ENCODE peak calls at places on chromosomes 13 and 19, in five cellular contexts. R, I, Z, Q and S are unnamed samples.

GRCh38 chr13:44648392-44649117 is 72.4 kb upstream of the TSC22D1 start:
- DNase-seq in Q (no peak), I (no peak), R (no peak), Z (no peak), S (no peak)

GRCh38 chr13:97369269-97369893 is 64.6 kb upstream of the RAP2A start:
- DNase-seq in I (no peak), R (no peak), Z (no peak), Q (no peak), S (peak)

GRCh38 chr13:46341112-46341711 is 45.8 kb downstream of the RUBCNL start:
- DNase-seq in I (no peak), Z (no peak), R (peak), Q (no peak), S (peak)

GRCh38 chr13:33392794-33393371 is 107.3 kb upstream of the STARD13 start:
- DNase-seq in I (no peak), Z (no peak), R (no peak), Q (no peak), S (no peak)

GRCh38 chr13:25901460-25902376 is 150.1 kb downstream of the SHISA2 start:
- DNase-seq in I (no peak), Z (no peak), R (peak), Q (no peak), S (peak)

GRCh38 chr13:21674271-21675009 is 3.6 kb downstream of the FGF9 start:
- DNase-seq in R (no peak), I (peak), Z (peak), Q (no peak), S (no peak)

GRCh38 chr19:4639531-4640246 is 373 bp downstream of the TNFAIP8L1 start:
- DNase-seq in R (no peak), Z (no peak), I (no peak), Q (no peak), S (no peak)

GRCh38 chr19:14160017-14160703 is 23.8 kb upstream of the ASF1B start:
- DNase-seq in R (no peak), Q (no peak), Z (no peak), I (no peak), S (no peak)

GRCh38 chr13:109036091-109036490 is 406.7 kb downstream of the MYO16 start:
- DNase-seq in I (no peak), Q (no peak), R (no peak), Z (no peak), S (no peak)

GRCh38 chr13:44155422-44156293 is 218.0 kb upstream of the SERP2 start:
- DNase-seq in Q (no peak), Z (no peak), R (peak), I (peak), S (peak)

GRCh38 chr13:100363874-100364273 is 224.7 kb downstream of the GGACT start:
- DNase-seq in R (peak), I (no peak), Z (no peak), Q (no peak), S (peak)

GRCh38 chr13:35768551-35768950 is 292.1 kb upstream of the MAB21L1 start:
- DNase-seq in I (no peak), Q (peak), R (peak), Z (no peak), S (peak)

GRCh38 chr19:23436318-23436717 is 41.0 kb upstream of the ZNF91 start:
- DNase-seq in I (no peak), Z (no peak), R (no peak), Q (no peak), S (no peak)

GRCh38 chr13:32309812-32310706 is 5.1 kb downstream of the ZAR1L start:
- DNase-seq in R (peak), Z (peak), I (peak), Q (peak), S (peak)

GRCh38 chr13:112057736-112058518 is 9.0 kb upstream of the SOX1 start:
- DNase-seq in R (no peak), Z (no peak), Q (no peak), I (peak), S (no peak)

GRCh38 chr19:43490759-43491158 is 13.8 kb downstream of the PHLDB3 start:
- DNase-seq in I (no peak), R (no peak), Q (no peak), Z (no peak), S (no peak)

GRCh38 chr19:13094285-13094595 is 8.4 kb downstream of the LYL1 start:
- DNase-seq in Z (no peak), Q (no peak), I (no peak), R (no peak), S (no peak)

GRCh38 chr13:40665754-40666057 is 735 bp downstream of the FOXO1 start:
- DNase-seq in R (no peak), Z (no peak), Q (no peak), I (no peak), S (no peak)

GRCh38 chr19:38319421-38320258 is at the start of gene KCNK6:
- DNase-seq in R (no peak), Z (no peak), Q (peak), I (peak), S (peak)

GRCh38 chr13:113856716-113857065 is 7.2 kb downstream of the GAS6 start:
- DNase-seq in I (peak), Z (no peak), Q (no peak), R (peak), S (peak)

GRCh38 chr19:40286674-40287421 is 1.7 kb upstream of the AKT2 start:
- DNase-seq in Z (no peak), R (no peak), I (no peak), Q (no peak), S (no peak)

GRCh38 chr13:95707035-95707434 is 30.1 kb downstream of the DNAJC3 start:
- DNase-seq in I (no peak), R (no peak), Q (no peak), Z (no peak), S (no peak)

GRCh38 chr19:38769635-38770211 is 3.6 kb downstream of the LGALS7 start:
- DNase-seq in Q (peak), Z (no peak), I (peak), R (peak), S (peak)

GRCh38 chr19:13417054-13417453 is 89.2 kb downstream of the CACNA1A start:
- DNase-seq in Q (no peak), Z (no peak), R (no peak), I (no peak), S (no peak)

GRCh38 chr13:31755803-31756212 is 16.5 kb downstream of the RXFP2 start:
- DNase-seq in I (no peak), R (peak), Q (no peak), Z (no peak), S (peak)

GRCh38 chr19:50496189-50497029 is 14.6 kb downstream of the JOSD2 start:
- DNase-seq in Q (no peak), I (peak), Z (no peak), R (no peak), S (no peak)

GRCh38 chr13:22047082-22047784 is 376.4 kb downstream of the FGF9 start:
- DNase-seq in Z (no peak), Q (peak), R (peak), I (no peak), S (peak)

GRCh38 chr19:1295169-1296012 is 9.7 kb downstream of the EFNA2 start:
- DNase-seq in Q (no peak), Z (no peak), R (no peak), I (peak), S (peak)

GRCh38 chr13:42832341-42833153 is 51.2 kb downstream of the FAM216B start:
- DNase-seq in Q (no peak), I (no peak), R (peak), Z (no peak), S (peak)

GRCh38 chr13:107130516-107130915 is 562.6 kb upstream of the ARGLU1 start:
- DNase-seq in I (no peak), Q (no peak), R (no peak), Z (no peak), S (no peak)

GRCh38 chr19:3275583-3276340 is 51.3 kb downstream of the CELF5 start:
- DNase-seq in I (peak), R (peak), Z (peak), Q (no peak), S (peak)

GRCh38 chr19:1396019-1396767 is 5.1 kb downstream of the GAMT start:
- DNase-seq in I (no peak), Z (no peak), Q (no peak), R (no peak), S (no peak)

GRCh38 chr13:20359335-20359734 is 127.2 kb upstream of the GJB6 start:
- DNase-seq in Q (peak), R (peak), I (no peak), Z (no peak), S (peak)

GRCh38 chr13:26198116-26198515 is 24.0 kb downstream of the RNF6 start:
- DNase-seq in Q (no peak), R (no peak), I (no peak), Z (no peak), S (no peak)

GRCh38 chr19:7636691-7637373 is at the start of gene STXBP2:
- DNase-seq in I (peak), Z (peak), R (no peak), Q (peak), S (peak)

GRCh38 chr13:75749407-75749806 is 113.3 kb downstream of the LMO7 start:
- DNase-seq in Z (no peak), Q (no peak), R (peak), I (no peak), S (no peak)

GRCh38 chr19:35585844-35586243 is at the start of gene PMIS2:
- DNase-seq in Z (no peak), R (no peak), I (peak), Q (no peak), S (no peak)

GRCh38 chr13:97259787-97260641 is 37.9 kb downstream of the MBNL2 start:
- DNase-seq in I (no peak), Z (no peak), R (peak), Q (peak), S (peak)

GRCh38 chr19:33194527-33194883 is 375 bp downstream of the LRP3 start:
- DNase-seq in Z (no peak), R (no peak), I (no peak), Q (no peak), S (peak)

GRCh38 chr13:49456156-49456555 is 12.1 kb downstream of the SETDB2 start:
- DNase-seq in R (peak), Q (no peak), I (no peak), Z (no peak), S (no peak)

GRCh38 chr19:58562126-58563033 is 4.0 kb upstream of the UBE2M start:
- DNase-seq in I (peak), Z (no peak), R (peak), Q (no peak), S (no peak)
- H3K23ac ChIP-seq in I (no peak), Z (peak), R (peak), Q (no peak), S (no peak)

GRCh38 chr19:46872967-46873366 is 12.2 kb downstream of the ARHGAP35 start:
- DNase-seq in Z (no peak), Q (no peak), I (no peak), R (no peak), S (no peak)

GRCh38 chr19:46878613-46879375 is 18.0 kb downstream of the ARHGAP35 start:
- DNase-seq in Q (no peak), I (no peak), Z (no peak), R (peak), S (peak)

GRCh38 chr19:46880440-46880839 is 19.6 kb downstream of the ARHGAP35 start:
- DNase-seq in I (no peak), Q (no peak), Z (no peak), R (peak), S (no peak)

GRCh38 chr19:46875234-46875633 is 14.4 kb downstream of the ARHGAP35 start:
- DNase-seq in R (no peak), Z (no peak), I (no peak), Q (no peak), S (no peak)

GRCh38 chr19:46875657-46876056 is 14.9 kb downstream of the ARHGAP35 start:
- DNase-seq in Z (no peak), Q (peak), I (no peak), R (no peak), S (no peak)
- H2BK5ac ChIP-seq in Z (no peak), Q (no peak), I (no peak), R (no peak), S (no peak)

DNA sequence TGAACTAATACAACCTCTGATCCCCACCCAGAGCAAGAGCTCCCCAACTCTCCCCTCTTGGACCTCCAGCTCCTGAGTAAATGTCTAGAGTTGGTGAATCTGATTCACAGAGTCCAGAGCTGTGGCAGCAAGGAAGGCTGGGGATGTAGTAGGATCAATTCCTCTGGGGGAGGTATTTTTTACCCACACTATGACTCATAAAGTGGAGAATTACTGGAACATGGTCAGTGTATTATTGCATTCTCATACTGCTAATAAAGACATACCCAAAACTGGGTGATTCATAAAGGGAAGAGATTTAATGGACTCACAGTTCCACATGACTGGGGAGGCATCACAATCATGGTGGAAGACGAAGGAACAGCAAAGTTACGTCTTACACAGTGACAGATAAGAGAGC is 496.7 kb downstream of the EFNB2 start:
- DNase-seq in Q (no peak), Z (no peak), I (no peak), R (peak), S (peak)
- H3K4me2 ChIP-seq in Q (no peak), Z (no peak), I (no peak), R (no peak), S (no peak)

GRCh38 chr19:18522124-18522861 is 423 bp upstream of the ELL start:
- DNase-seq in R (peak), Z (peak), I (peak), Q (peak), S (peak)

GRCh38 chr19:18521692-18522123 is at the start of gene ELL:
- DNase-seq in Z (no peak), I (no peak), R (no peak), Q (no peak), S (no peak)

GRCh38 chr19:18520848-18521691 is 800 bp downstream of the ELL start:
- DNase-seq in R (no peak), Z (peak), Q (no peak), I (peak), S (peak)

GRCh38 chr19:18518639-18519038 is 3.2 kb downstream of the ELL start:
- DNase-seq in R (no peak), Z (no peak), I (no peak), Q (no peak), S (no peak)

DNA sequence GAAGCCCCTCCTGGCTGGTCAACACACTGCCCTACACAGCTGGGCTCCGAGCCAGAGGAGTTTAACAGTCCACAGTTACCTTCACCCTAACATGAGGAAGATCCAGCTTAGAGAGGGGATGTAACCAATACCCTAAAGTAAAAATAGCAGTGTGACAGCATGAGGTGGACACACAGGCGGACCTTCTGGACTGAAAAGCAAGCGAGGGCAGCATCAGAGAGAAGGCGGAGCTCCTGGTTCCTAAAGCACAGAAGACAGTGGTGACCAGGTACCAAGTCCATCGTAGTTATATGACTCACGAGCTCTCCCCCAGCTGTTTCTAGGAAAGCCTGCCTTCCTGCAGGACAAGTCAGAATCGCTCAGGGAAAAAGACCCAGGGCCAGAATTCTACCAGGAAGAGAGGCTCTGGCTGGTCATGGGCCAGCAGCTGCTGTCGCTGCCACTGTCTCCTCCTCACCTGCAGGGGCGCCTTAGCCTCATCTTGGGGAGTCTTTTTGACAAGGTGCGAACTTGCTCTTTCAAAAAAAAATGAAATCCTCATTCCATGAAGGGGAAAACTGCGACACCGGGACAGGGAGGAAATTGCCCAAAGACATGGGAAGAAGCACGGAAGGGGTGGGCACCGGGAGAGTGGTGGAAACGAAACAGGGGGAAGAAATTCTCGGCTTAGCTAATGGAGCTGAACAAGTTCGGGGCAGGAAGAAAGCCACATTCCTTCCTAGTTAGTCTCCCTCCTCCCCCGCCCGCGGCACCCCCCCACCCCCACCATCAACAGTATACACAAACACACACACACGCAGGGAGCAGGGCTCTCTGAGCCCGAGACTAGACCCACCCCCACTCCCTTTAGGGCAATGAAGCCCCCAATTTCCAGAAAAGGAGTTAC is 1.7 kb downstream of the ELL start:
- DNase-seq in R (peak), Z (peak), I (peak), Q (peak), S (peak)
- H3K23ac ChIP-seq in R (peak), Z (no peak), I (no peak), Q (no peak), S (no peak)

GRCh38 chr13:48066310-48066989 is 28.5 kb downstream of the MED4 start:
- DNase-seq in R (peak), Q (no peak), I (no peak), Z (no peak), S (no peak)
- H2BK5ac ChIP-seq in R (peak), Q (peak), I (no peak), Z (no peak), S (no peak)

GRCh38 chr13:99322297-99323103 is 15.3 kb upstream of the GPR183 start:
- DNase-seq in R (peak), I (no peak), Q (no peak), Z (no peak), S (peak)
- H3K4me2 ChIP-seq in R (peak), I (no peak), Q (no peak), Z (no peak), S (no peak)